ENCODE peak calls at places on chromosomes 7 and 10, in six cellular contexts. One of them, this sample, is unnamed.

GRCh38 chr10:91210014-91210413 is 10.4 kb upstream of the PCGF5 start:
- DNase-seq in coronary artery: no peak
- DNase-seq in HFF-Myc: no peak
- DNase-seq in esophagus muscularis mucosa: no peak
- DNase-seq in small intestine: no peak
- DNase-seq in spleen: no peak
- DNase-seq in this sample: no peak

GRCh38 chr10:51999089-51999488 is 299.7 kb upstream of the CSTF2T start:
- DNase-seq in coronary artery: no peak
- DNase-seq in HFF-Myc: peak
- DNase-seq in esophagus muscularis mucosa: no peak
- DNase-seq in small intestine: no peak
- DNase-seq in spleen: no peak
- DNase-seq in this sample: no peak

GRCh38 chr10:48603421-48604038 is 1.3 kb downstream of the ARHGAP22 start:
- DNase-seq in coronary artery: peak
- DNase-seq in HFF-Myc: no peak
- DNase-seq in esophagus muscularis mucosa: no peak
- DNase-seq in small intestine: no peak
- DNase-seq in spleen: no peak
- DNase-seq in this sample: no peak

GRCh38 chr7:135855836-135856235 is 107.2 kb upstream of the FAM180A start:
- DNase-seq in coronary artery: no peak
- DNase-seq in HFF-Myc: peak
- DNase-seq in esophagus muscularis mucosa: no peak
- DNase-seq in small intestine: no peak
- DNase-seq in spleen: no peak
- DNase-seq in this sample: peak

GRCh38 chr10:114492351-114493037 is 88.2 kb upstream of the AFAP1L2 start:
- DNase-seq in coronary artery: no peak
- DNase-seq in HFF-Myc: no peak
- DNase-seq in esophagus muscularis mucosa: no peak
- DNase-seq in small intestine: no peak
- DNase-seq in spleen: no peak
- DNase-seq in this sample: peak

GRCh38 chr7:41993173-41993867 is 243.7 kb downstream of the GLI3 start:
- DNase-seq in coronary artery: no peak
- DNase-seq in HFF-Myc: no peak
- DNase-seq in esophagus muscularis mucosa: no peak
- DNase-seq in small intestine: no peak
- DNase-seq in spleen: no peak
- DNase-seq in this sample: no peak

GRCh38 chr7:48250441-48250951 is 79.2 kb downstream of the ABCA13 start:
- DNase-seq in coronary artery: no peak
- DNase-seq in HFF-Myc: no peak
- DNase-seq in esophagus muscularis mucosa: no peak
- DNase-seq in small intestine: no peak
- DNase-seq in spleen: no peak
- DNase-seq in this sample: no peak

GRCh38 chr7:25408861-25409260 is 180.6 kb upstream of the NPVF start:
- DNase-seq in coronary artery: no peak
- DNase-seq in HFF-Myc: no peak
- DNase-seq in esophagus muscularis mucosa: peak
- DNase-seq in small intestine: no peak
- DNase-seq in spleen: no peak
- DNase-seq in this sample: no peak

GRCh38 chr7:118949031-118949430 is 724.5 kb downstream of the ANKRD7 start:
- DNase-seq in coronary artery: no peak
- DNase-seq in HFF-Myc: no peak
- DNase-seq in esophagus muscularis mucosa: no peak
- DNase-seq in small intestine: no peak
- DNase-seq in spleen: no peak
- DNase-seq in this sample: no peak

GRCh38 chr7:51256244-51256781 is 60.3 kb downstream of the COBL start:
- DNase-seq in coronary artery: no peak
- DNase-seq in HFF-Myc: no peak
- DNase-seq in esophagus muscularis mucosa: no peak
- DNase-seq in small intestine: peak
- DNase-seq in spleen: no peak
- DNase-seq in this sample: no peak

GRCh38 chr7:134083766-134084487 is 43.2 kb upstream of the LRGUK start:
- DNase-seq in coronary artery: peak
- DNase-seq in HFF-Myc: no peak
- DNase-seq in esophagus muscularis mucosa: peak
- DNase-seq in small intestine: peak
- DNase-seq in spleen: no peak
- DNase-seq in this sample: no peak

GRCh38 chr10:30384791-30385201 is 35.7 kb upstream of the MTPAP start:
- DNase-seq in coronary artery: no peak
- DNase-seq in HFF-Myc: no peak
- DNase-seq in esophagus muscularis mucosa: no peak
- DNase-seq in small intestine: peak
- DNase-seq in spleen: no peak
- DNase-seq in this sample: peak

GRCh38 chr10:119670717-119671116 is 19.5 kb downstream of the BAG3 start:
- DNase-seq in coronary artery: no peak
- DNase-seq in HFF-Myc: no peak
- DNase-seq in esophagus muscularis mucosa: no peak
- DNase-seq in small intestine: no peak
- DNase-seq in spleen: no peak
- DNase-seq in this sample: no peak

GRCh38 chr10:36119439-36119838 is 477.3 kb upstream of the FZD8 start:
- DNase-seq in coronary artery: no peak
- DNase-seq in HFF-Myc: no peak
- DNase-seq in esophagus muscularis mucosa: no peak
- DNase-seq in small intestine: no peak
- DNase-seq in spleen: no peak
- DNase-seq in this sample: no peak

GRCh38 chr7:100835903-100836811 is 8.8 kb upstream of the EPHB4 start:
- DNase-seq in coronary artery: no peak
- DNase-seq in HFF-Myc: no peak
- DNase-seq in esophagus muscularis mucosa: no peak
- DNase-seq in small intestine: peak
- DNase-seq in spleen: peak
- DNase-seq in this sample: no peak

GRCh38 chr7:122217125-122217524 is 73.1 kb upstream of the AASS start:
- DNase-seq in coronary artery: no peak
- DNase-seq in HFF-Myc: no peak
- DNase-seq in esophagus muscularis mucosa: no peak
- DNase-seq in small intestine: no peak
- DNase-seq in spleen: no peak
- DNase-seq in this sample: no peak

GRCh38 chr7:108000875-108001758 is 1.8 kb downstream of the LAMB1 start:
- DNase-seq in coronary artery: no peak
- DNase-seq in HFF-Myc: no peak
- DNase-seq in esophagus muscularis mucosa: no peak
- DNase-seq in small intestine: peak
- DNase-seq in spleen: no peak
- DNase-seq in this sample: no peak

GRCh38 chr10:101071885-101072433 is 10.2 kb downstream of the KAZALD1 start:
- DNase-seq in coronary artery: no peak
- DNase-seq in HFF-Myc: no peak
- DNase-seq in esophagus muscularis mucosa: no peak
- DNase-seq in small intestine: no peak
- DNase-seq in spleen: no peak
- DNase-seq in this sample: no peak

GRCh38 chr7:4799508-4800268 is 24.3 kb downstream of the AP5Z1 start:
- DNase-seq in coronary artery: no peak
- DNase-seq in HFF-Myc: no peak
- DNase-seq in esophagus muscularis mucosa: no peak
- DNase-seq in small intestine: no peak
- DNase-seq in spleen: no peak
- DNase-seq in this sample: no peak

GRCh38 chr7:4798706-4799235 is 23.3 kb downstream of the AP5Z1 start:
- DNase-seq in coronary artery: no peak
- DNase-seq in HFF-Myc: no peak
- DNase-seq in esophagus muscularis mucosa: no peak
- DNase-seq in small intestine: no peak
- DNase-seq in spleen: no peak
- DNase-seq in this sample: no peak

GRCh38 chr7:4796453-4796852 is 21.0 kb downstream of the AP5Z1 start:
- DNase-seq in coronary artery: no peak
- DNase-seq in HFF-Myc: no peak
- DNase-seq in esophagus muscularis mucosa: no peak
- DNase-seq in small intestine: no peak
- DNase-seq in spleen: no peak
- DNase-seq in this sample: no peak

GRCh38 chr7:4800487-4800886 is 25.1 kb downstream of the AP5Z1 start:
- DNase-seq in coronary artery: no peak
- DNase-seq in HFF-Myc: no peak
- DNase-seq in esophagus muscularis mucosa: no peak
- DNase-seq in small intestine: no peak
- DNase-seq in spleen: no peak
- DNase-seq in this sample: no peak

DNA sequence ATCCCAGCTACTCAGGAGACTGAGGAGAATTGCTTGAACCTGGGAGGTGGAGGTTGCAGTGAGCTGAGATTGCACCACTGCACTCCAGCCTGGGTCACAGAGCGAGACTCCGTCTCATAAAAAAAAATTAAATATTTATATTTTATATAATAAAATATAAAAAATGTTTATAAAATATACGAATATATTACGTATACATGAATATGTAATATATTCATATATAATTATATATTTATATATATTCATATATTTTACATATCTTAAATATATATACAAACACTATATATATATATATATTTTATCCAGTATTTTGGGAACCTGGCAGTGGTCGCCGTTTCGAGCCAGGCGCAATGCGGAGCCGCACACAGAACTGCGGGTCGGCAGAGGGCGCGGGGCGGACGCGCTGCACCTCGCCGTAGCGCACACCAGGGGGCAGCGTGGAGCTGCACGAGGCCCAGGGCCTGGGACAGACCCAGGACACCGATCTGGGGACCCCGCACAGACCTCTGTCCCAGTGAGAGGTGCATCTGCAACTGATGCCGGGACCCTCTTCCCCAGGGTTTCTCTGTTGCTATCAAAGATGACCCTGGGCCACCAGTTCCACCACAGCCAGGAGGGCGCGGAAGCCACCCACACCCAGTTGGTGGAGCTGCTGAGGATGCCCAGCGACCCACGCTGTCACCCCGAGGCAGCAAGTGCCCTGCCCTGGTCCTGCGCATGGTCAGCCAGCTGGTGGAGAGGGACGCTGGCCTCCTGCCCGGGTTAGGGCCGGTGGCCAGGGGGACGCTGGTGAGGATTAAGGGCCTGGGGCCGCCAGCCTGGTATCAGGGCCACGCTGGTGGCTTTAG is 22.7 kb downstream of the AP5Z1 start:
- DNase-seq in coronary artery: no peak
- DNase-seq in HFF-Myc: no peak
- DNase-seq in esophagus muscularis mucosa: no peak
- DNase-seq in small intestine: peak
- DNase-seq in spleen: peak
- DNase-seq in this sample: peak
- H3K4me3 ChIP-seq in coronary artery: no peak
- H3K4me3 ChIP-seq in HFF-Myc: no peak
- H3K4me3 ChIP-seq in esophagus muscularis mucosa: no peak
- H3K4me3 ChIP-seq in small intestine: no peak
- H3K4me3 ChIP-seq in spleen: no peak
- H3K4me3 ChIP-seq in this sample: no peak

GRCh38 chr10:45417746-45418145 is 43.7 kb downstream of the ALOX5 start:
- DNase-seq in coronary artery: peak
- DNase-seq in HFF-Myc: no peak
- DNase-seq in esophagus muscularis mucosa: no peak
- DNase-seq in small intestine: no peak
- DNase-seq in spleen: peak
- DNase-seq in this sample: peak
- H3K4me3 ChIP-seq in coronary artery: no peak
- H3K4me3 ChIP-seq in HFF-Myc: no peak
- H3K4me3 ChIP-seq in esophagus muscularis mucosa: no peak
- H3K4me3 ChIP-seq in small intestine: no peak
- H3K4me3 ChIP-seq in spleen: no peak
- H3K4me3 ChIP-seq in this sample: no peak

GRCh38 chr10:68560201-68560915 is at the start of gene TET1:
- DNase-seq in coronary artery: no peak
- DNase-seq in HFF-Myc: no peak
- DNase-seq in esophagus muscularis mucosa: no peak
- DNase-seq in small intestine: no peak
- DNase-seq in spleen: no peak
- DNase-seq in this sample: peak

GRCh38 chr10:68558478-68558877 is 1.7 kb upstream of the TET1 start:
- DNase-seq in coronary artery: no peak
- DNase-seq in HFF-Myc: no peak
- DNase-seq in esophagus muscularis mucosa: no peak
- DNase-seq in small intestine: no peak
- DNase-seq in spleen: no peak
- DNase-seq in this sample: no peak

GRCh38 chr10:68559251-68559650 is 886 bp upstream of the TET1 start:
- DNase-seq in coronary artery: no peak
- DNase-seq in HFF-Myc: no peak
- DNase-seq in esophagus muscularis mucosa: no peak
- DNase-seq in small intestine: no peak
- DNase-seq in spleen: no peak
- DNase-seq in this sample: no peak

GRCh38 chr10:68560916-68561691 is 967 bp downstream of the TET1 start:
- DNase-seq in coronary artery: no peak
- DNase-seq in HFF-Myc: no peak
- DNase-seq in esophagus muscularis mucosa: no peak
- DNase-seq in small intestine: no peak
- DNase-seq in spleen: no peak
- DNase-seq in this sample: no peak

DNA sequence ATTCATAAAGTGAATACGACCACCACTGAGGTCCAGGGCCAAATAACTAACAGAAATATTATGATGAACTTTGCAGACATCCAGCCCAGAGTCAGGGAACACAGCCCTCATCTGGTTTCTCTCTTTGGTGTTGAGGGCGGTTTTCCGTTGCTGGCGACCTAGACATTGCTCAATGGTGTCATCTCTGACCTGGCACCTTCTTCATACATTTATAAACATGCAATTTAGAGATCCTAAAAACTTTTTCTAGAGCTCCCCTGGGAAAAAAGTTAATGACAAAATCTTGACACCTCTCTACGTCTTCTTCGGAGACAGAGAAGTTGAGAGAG is 301 bp upstream of the TET1 start:
- DNase-seq in coronary artery: no peak
- DNase-seq in HFF-Myc: no peak
- DNase-seq in esophagus muscularis mucosa: no peak
- DNase-seq in small intestine: no peak
- DNase-seq in spleen: no peak
- DNase-seq in this sample: no peak
- H3K4me3 ChIP-seq in coronary artery: peak
- H3K4me3 ChIP-seq in HFF-Myc: peak
- H3K4me3 ChIP-seq in esophagus muscularis mucosa: peak
- H3K4me3 ChIP-seq in small intestine: peak
- H3K4me3 ChIP-seq in spleen: peak
- H3K4me3 ChIP-seq in this sample: peak

DNA sequence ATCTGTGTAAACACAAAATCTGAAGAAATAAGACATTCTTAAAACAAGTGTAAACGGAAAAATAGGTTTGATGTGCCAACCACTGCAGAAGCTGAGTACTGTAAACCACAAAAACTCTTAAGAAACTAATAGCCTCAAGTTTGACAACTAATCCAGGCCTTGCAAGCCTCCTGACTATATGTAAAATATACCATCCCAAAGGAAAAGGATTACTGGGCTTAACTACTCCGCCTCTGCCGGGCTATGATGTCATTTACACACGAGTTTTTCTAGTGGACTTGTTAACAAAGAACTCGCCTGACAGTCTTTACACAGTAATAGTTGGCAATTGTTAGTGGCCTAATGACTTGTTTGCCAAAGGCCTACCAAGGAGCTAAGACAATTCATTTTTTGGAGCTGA is 2.1 kb downstream of the KIF5B start:
- DNase-seq in coronary artery: no peak
- DNase-seq in HFF-Myc: no peak
- DNase-seq in esophagus muscularis mucosa: no peak
- DNase-seq in small intestine: peak
- DNase-seq in spleen: no peak
- DNase-seq in this sample: peak
- H3K4me3 ChIP-seq in coronary artery: peak
- H3K4me3 ChIP-seq in HFF-Myc: peak
- H3K4me3 ChIP-seq in esophagus muscularis mucosa: peak
- H3K4me3 ChIP-seq in small intestine: peak
- H3K4me3 ChIP-seq in spleen: peak
- H3K4me3 ChIP-seq in this sample: peak